ENCODE peak calls at places on chromosomes 2 and 18, in nine cellular contexts. G is NCI-H1105 treated with DMSO at 0.1 percent for 48 hours; Z is NCI-H1417; Q is ACHN; J is activated T-cell treated with anti-CD3 and anti-CD28 coated beads, Interleukin-2, amount 50 U/mL, for 72 hours; V is astrocyte; E is M059J; U is progenitor cell of endocrine pancreas; S is MV-4-11. I is an unnamed sample.
A peak's percentile ranks its signal among the peaks of the same experiment; 100 is the strongest.

GRCh38 chr18:12820526-12820925 is 63.5 kb downstream of the PTPN2 start:
- DNase-seq in G (no peak), Z (no peak), Q (no peak), J (no peak), V (no peak), E (no peak), U (no peak), S (no peak), I (no peak)

GRCh38 chr2:236971919-236972381 is 113.7 kb upstream of the COPS8 start:
- DNase-seq in G (no peak), Z (no peak), Q (no peak), J (no peak), V (no peak), E (no peak), U (no peak), S (no peak), I (no peak)

GRCh38 chr2:174914894-174915760 is 90.1 kb downstream of the CHN1 start:
- DNase-seq in G (peak; percentile 96), Z (peak; percentile 70), Q (no peak), J (no peak), V (no peak), E (peak; percentile 5), U (no peak), S (no peak), I (no peak)

GRCh38 chr2:170009209-170009608 is 168.7 kb upstream of the MYO3B start:
- DNase-seq in G (no peak), Z (no peak), Q (no peak), J (no peak), V (no peak), E (no peak), U (no peak), S (no peak), I (no peak)

GRCh38 chr2:96202152-96202856 is 6.3 kb downstream of the STARD7 start:
- DNase-seq in G (no peak), Z (no peak), Q (no peak), J (no peak), V (peak; percentile 18), E (no peak), U (no peak), S (no peak), I (no peak)

GRCh38 chr2:209331291-209331844 is 92.5 kb upstream of the MAP2 start:
- DNase-seq in G (peak; percentile 60), Z (peak; percentile 83), Q (peak; percentile 60), J (no peak), V (peak; percentile 30), E (peak; percentile 47), U (no peak), S (no peak), I (peak; percentile 24)

GRCh38 chr2:25387479-25388449 is 46.0 kb upstream of the DNMT3A start:
- DNase-seq in G (no peak), Z (no peak), Q (no peak), J (no peak), V (no peak), E (no peak), U (no peak), S (no peak), I (no peak)

GRCh38 chr2:15775753-15776628 is 164.4 kb upstream of the MYCN start:
- DNase-seq in G (no peak), Z (no peak), Q (no peak), J (no peak), V (no peak), E (no peak), U (no peak), S (no peak), I (no peak)

GRCh38 chr18:11741505-11742145 is 52.6 kb downstream of the GNAL start:
- DNase-seq in G (peak; percentile 24), Z (no peak), Q (peak; percentile 36), J (no peak), V (no peak), E (peak; percentile 14), U (no peak), S (peak; percentile 21), I (peak; percentile 46)

GRCh38 chr18:51516478-51517038 is 319.1 kb upstream of the MEX3C start:
- DNase-seq in G (no peak), Z (no peak), Q (no peak), J (no peak), V (no peak), E (no peak), U (no peak), S (no peak), I (peak; percentile 18)

GRCh38 chr2:48531141-48531648 is 1.2 kb downstream of the STON1 start:
- DNase-seq in G (no peak), Z (peak; percentile 58), Q (no peak), J (no peak), V (peak; percentile 85), E (peak; percentile 99), U (no peak), S (peak; percentile 33), I (peak; percentile 74)

GRCh38 chr2:126857502-126857901 is 41.2 kb upstream of the TEX51 start:
- DNase-seq in G (no peak), Z (no peak), Q (no peak), J (no peak), V (no peak), E (no peak), U (no peak), S (no peak), I (no peak)

GRCh38 chr2:52383541-52383940 is 1351.6 kb upstream of the NRXN1 start:
- DNase-seq in G (no peak), Z (no peak), Q (no peak), J (no peak), V (no peak), E (no peak), U (no peak), S (no peak), I (peak; percentile 6)

GRCh38 chr2:160214461-160215055 is 14.5 kb upstream of the ITGB6 start:
- DNase-seq in G (no peak), Z (no peak), Q (peak; percentile 97), J (no peak), V (peak; percentile 95), E (peak; percentile 96), U (no peak), S (peak; percentile 88), I (peak; percentile 94)

GRCh38 chr2:53545159-53546055 is 222.2 kb upstream of the CHAC2 start:
- DNase-seq in G (peak; percentile 59), Z (no peak), Q (no peak), J (no peak), V (no peak), E (no peak), U (no peak), S (no peak), I (no peak)

GRCh38 chr2:150486539-150487484 is 655 bp downstream of the RND3 start:
- DNase-seq in G (peak; percentile 52), Z (peak; percentile 80), Q (peak; percentile 56), J (no peak), V (no peak), E (peak; percentile 51), U (peak; percentile 25), S (peak; percentile 24), I (peak; percentile 57)

GRCh38 chr2:97662386-97662894 is 1.4 kb downstream of the ACTR1B start:
- DNase-seq in G (no peak), Z (no peak), Q (no peak), J (no peak), V (no peak), E (no peak), U (no peak), S (no peak), I (no peak)

GRCh38 chr2:59427980-59428379 is 1125.5 kb downstream of the BCL11A start:
- DNase-seq in G (no peak), Z (no peak), Q (no peak), J (no peak), V (no peak), E (no peak), U (no peak), S (no peak), I (no peak)

GRCh38 chr2:135311268-135311667 is 219.8 kb downstream of the ZRANB3 start:
- DNase-seq in G (no peak), Z (no peak), Q (no peak), J (no peak), V (no peak), E (no peak), U (no peak), S (no peak), I (no peak)